ENCODE peak calls at places on chromosomes 11 and 22, in ten cellular contexts. Z, G, E, A, M, S, T, L, D and X are unnamed samples.

GRCh38 chr11:129864811-129865210 is 30.6 kb downstream of the NFRKB start:
- DNase-seq in Z (no peak), G (no peak), E (no peak), A (no peak), M (no peak), S (no peak), T (no peak), L (no peak), D (no peak), X (no peak)

GRCh38 chr11:35151896-35152295 is 12.9 kb downstream of the CD44 start:
- DNase-seq in Z (no peak), G (no peak), E (no peak), A (no peak), M (no peak), S (no peak), T (no peak), L (no peak), D (no peak), X (no peak)

GRCh38 chr11:95084509-95084908 is 5.1 kb upstream of the ENDOD1 start:
- DNase-seq in Z (no peak), G (no peak), E (no peak), A (no peak), M (no peak), S (no peak), T (no peak), L (no peak), D (peak), X (no peak)

GRCh38 chr11:49377978-49378377 is 169.6 kb upstream of the FOLH1 start:
- DNase-seq in Z (no peak), G (no peak), E (no peak), A (no peak), M (no peak), S (no peak), T (no peak), L (no peak), D (no peak), X (no peak)

GRCh38 chr22:41567452-41567768 is 6.6 kb downstream of the CSDC2 start:
- DNase-seq in Z (no peak), G (no peak), E (no peak), A (no peak), M (no peak), S (no peak), T (no peak), L (no peak), D (no peak), X (no peak)

GRCh38 chr11:60891103-60891741 is 15.2 kb downstream of the PRPF19 start:
- DNase-seq in Z (no peak), G (no peak), E (no peak), A (no peak), M (no peak), S (no peak), T (peak), L (no peak), D (no peak), X (no peak)

GRCh38 chr22:17410576-17410975 is 41.3 kb downstream of the CECR2 start:
- DNase-seq in Z (no peak), G (no peak), E (no peak), A (no peak), M (no peak), S (no peak), T (no peak), L (no peak), D (no peak), X (no peak)

GRCh38 chr11:65571940-65572339 is 398 bp upstream of the FAM89B start:
- DNase-seq in Z (no peak), G (peak), E (no peak), A (no peak), M (no peak), S (no peak), T (no peak), L (no peak), D (peak), X (peak)

GRCh38 chr22:23147632-23148387 is 2.5 kb downstream of the RAB36 start:
- DNase-seq in Z (peak), G (no peak), E (no peak), A (no peak), M (no peak), S (peak), T (no peak), L (no peak), D (peak), X (peak)

GRCh38 chr11:45896392-45897068 is 10.5 kb downstream of the FREY1 start:
- DNase-seq in Z (no peak), G (no peak), E (no peak), A (no peak), M (no peak), S (no peak), T (no peak), L (peak), D (no peak), X (no peak)

GRCh38 chr22:50625568-50626313 is 2.2 kb downstream of the ARSA start:
- DNase-seq in Z (no peak), G (no peak), E (no peak), A (no peak), M (peak), S (no peak), T (peak), L (no peak), D (no peak), X (no peak)

GRCh38 chr11:107916671-107917241 is 11.5 kb upstream of the RAB39A start:
- DNase-seq in Z (no peak), G (peak), E (no peak), A (peak), M (no peak), S (no peak), T (no peak), L (peak), D (peak), X (no peak)

GRCh38 chr11:113991718-113992458 is 17.0 kb downstream of the HTR3A start:
- DNase-seq in Z (no peak), G (no peak), E (no peak), A (no peak), M (no peak), S (peak), T (no peak), L (no peak), D (peak), X (no peak)

GRCh38 chr11:121089566-121089965 is 11.5 kb upstream of the TECTA start:
- DNase-seq in Z (no peak), G (no peak), E (no peak), A (no peak), M (no peak), S (no peak), T (no peak), L (no peak), D (no peak), X (no peak)

GRCh38 chr11:2122222-2122906 is 16.8 kb downstream of the IGF2 start:
- DNase-seq in Z (no peak), G (peak), E (no peak), A (no peak), M (no peak), S (no peak), T (no peak), L (no peak), D (peak), X (peak)

GRCh38 chr11:78730267-78730824 is 155.7 kb upstream of the NARS2 start:
- DNase-seq in Z (no peak), G (no peak), E (no peak), A (no peak), M (no peak), S (no peak), T (no peak), L (no peak), D (no peak), X (no peak)

GRCh38 chr22:22816766-22817410 is 70.7 kb upstream of the IGLL5 start:
- DNase-seq in Z (no peak), G (no peak), E (no peak), A (no peak), M (no peak), S (no peak), T (no peak), L (no peak), D (no peak), X (no peak)

GRCh38 chr22:26656896-26657851 is at the start of gene MIAT:
- DNase-seq in Z (no peak), G (peak), E (no peak), A (peak), M (peak), S (no peak), T (no peak), L (peak), D (no peak), X (no peak)

GRCh38 chr11:79237676-79238075 is 203.2 kb downstream of the TENM4 start:
- DNase-seq in Z (no peak), G (no peak), E (no peak), A (no peak), M (no peak), S (peak), T (no peak), L (no peak), D (no peak), X (peak)

GRCh38 chr11:80495116-80495515 is 1054.3 kb upstream of the TENM4 start:
- DNase-seq in Z (no peak), G (no peak), E (no peak), A (no peak), M (no peak), S (no peak), T (no peak), L (no peak), D (peak), X (no peak)

GRCh38 chr11:61814242-61814957 is 2.4 kb downstream of the FADS1 start:
- DNase-seq in Z (peak), G (no peak), E (no peak), A (no peak), M (no peak), S (no peak), T (no peak), L (peak), D (peak), X (no peak)

GRCh38 chr22:41561335-41561734 is 525 bp downstream of the CSDC2 start:
- DNase-seq in Z (no peak), G (no peak), E (no peak), A (no peak), M (no peak), S (no peak), T (no peak), L (peak), D (no peak), X (peak)

GRCh38 chr11:59206635-59207034 is 6.1 kb downstream of the MPEG1 start:
- DNase-seq in Z (no peak), G (no peak), E (no peak), A (peak), M (no peak), S (peak), T (no peak), L (peak), D (peak), X (no peak)

GRCh38 chr11:60700689-60701508 is 1.5 kb downstream of the MS4A8 start:
- DNase-seq in Z (no peak), G (no peak), E (no peak), A (peak), M (no peak), S (no peak), T (no peak), L (peak), D (peak), X (no peak)

GRCh38 chr11:114135737-114136151 is 76.2 kb downstream of the ZBTB16 start:
- DNase-seq in Z (no peak), G (no peak), E (no peak), A (no peak), M (no peak), S (peak), T (no peak), L (no peak), D (no peak), X (peak)

GRCh38 chr11:861105-861479 is 18.4 kb downstream of the TSPAN4 start:
- DNase-seq in Z (no peak), G (no peak), E (no peak), A (no peak), M (no peak), S (no peak), T (no peak), L (no peak), D (no peak), X (no peak)

GRCh38 chr22:27941143-27941542 is 22.1 kb upstream of the PITPNB start:
- DNase-seq in Z (no peak), G (no peak), E (no peak), A (no peak), M (no peak), S (no peak), T (no peak), L (no peak), D (no peak), X (no peak)

GRCh38 chr22:34866501-34867171 is 199.3 kb upstream of the ISX start:
- DNase-seq in Z (no peak), G (no peak), E (no peak), A (no peak), M (no peak), S (no peak), T (no peak), L (no peak), D (no peak), X (peak)

GRCh38 chr11:18308242-18308641 is 13.7 kb downstream of the HPS5 start:
- DNase-seq in Z (no peak), G (no peak), E (no peak), A (no peak), M (no peak), S (no peak), T (no peak), L (no peak), D (peak), X (no peak)

GRCh38 chr22:26362471-26362870 is 66.6 kb upstream of the ASPHD2 start:
- DNase-seq in Z (no peak), G (no peak), E (no peak), A (no peak), M (no peak), S (no peak), T (no peak), L (no peak), D (no peak), X (no peak)

GRCh38 chr11:35602160-35602793 is 16.0 kb upstream of the FJX1 start:
- DNase-seq in Z (no peak), G (no peak), E (no peak), A (no peak), M (no peak), S (no peak), T (no peak), L (no peak), D (no peak), X (peak)

GRCh38 chr11:118842369-118842768 is 41.3 kb upstream of the CXCR5 start:
- DNase-seq in Z (no peak), G (no peak), E (no peak), A (no peak), M (no peak), S (no peak), T (no peak), L (no peak), D (peak), X (peak)

GRCh38 chr11:61174949-61175348 is 13.7 kb upstream of the VPS37C start:
- DNase-seq in Z (no peak), G (no peak), E (no peak), A (no peak), M (no peak), S (no peak), T (no peak), L (no peak), D (no peak), X (no peak)

GRCh38 chr11:6755303-6755952 is 16.3 kb downstream of the OR2AG2 start:
- DNase-seq in Z (no peak), G (no peak), E (no peak), A (peak), M (no peak), S (peak), T (no peak), L (peak), D (peak), X (peak)

GRCh38 chr11:6755953-6756347 is 15.8 kb downstream of the OR2AG2 start:
- DNase-seq in Z (no peak), G (no peak), E (no peak), A (no peak), M (no peak), S (no peak), T (no peak), L (no peak), D (no peak), X (no peak)

DNA sequence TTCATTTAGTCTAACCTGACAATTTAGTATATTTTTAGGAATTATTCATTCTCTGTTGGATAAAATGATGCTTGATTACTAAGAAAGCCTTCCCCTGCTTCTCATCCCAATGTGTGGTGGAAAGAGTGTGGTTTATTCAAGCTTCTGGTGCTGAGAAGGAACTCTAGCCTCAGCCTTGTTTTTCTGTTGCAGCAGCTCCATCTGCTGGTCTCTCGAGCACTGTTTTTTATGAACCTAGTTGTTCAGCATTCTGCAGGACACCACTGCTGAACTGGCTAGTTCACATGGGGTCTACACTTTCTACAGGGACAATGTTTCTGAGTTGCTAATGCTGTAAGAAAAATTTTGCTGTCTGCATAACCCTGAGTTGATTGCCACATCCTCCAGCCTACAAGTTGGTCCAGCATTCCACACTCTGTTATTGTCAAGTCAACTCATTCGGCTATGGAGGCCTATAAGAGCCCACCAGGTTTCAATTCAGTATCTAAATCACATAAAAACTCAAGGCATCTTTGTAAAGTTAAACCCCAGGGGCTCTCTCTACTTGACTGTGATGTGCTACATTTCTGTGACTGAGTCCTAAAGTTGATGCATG is 14.3 kb downstream of the OR2AG2 start:
- DNase-seq in Z (peak), G (peak), E (no peak), A (peak), M (no peak), S (peak), T (peak), L (peak), D (peak), X (peak)
- TF ChIP-seq CTCF in Z (no peak), G (peak), E (peak), A (peak), M (peak), S (peak), T (no peak), L (peak), D (peak), X (peak)

DNA sequence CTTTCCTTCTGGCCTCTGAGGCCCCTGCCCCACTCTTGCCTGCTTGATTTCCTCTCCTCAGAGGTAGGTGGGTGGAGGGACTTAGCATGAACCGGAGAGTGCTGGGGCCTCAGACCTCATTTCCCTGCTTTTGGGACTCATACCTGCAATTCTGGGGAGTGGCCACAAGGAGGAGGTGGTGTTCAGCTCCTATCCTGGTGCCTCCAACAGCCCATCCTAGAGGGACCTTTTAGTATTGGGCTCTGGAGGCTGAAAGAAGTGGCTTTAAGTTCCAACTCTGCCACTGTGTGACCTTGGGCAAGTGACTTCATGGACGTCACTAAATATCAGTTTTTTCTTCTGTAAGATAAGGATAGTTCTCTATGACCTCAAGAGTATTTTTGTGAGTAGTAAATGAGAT is 98.6 kb downstream of the KIAA1671 start:
- DNase-seq in Z (no peak), G (no peak), E (no peak), A (no peak), M (no peak), S (no peak), T (no peak), L (no peak), D (no peak), X (no peak)
- TF ChIP-seq CTCF in Z (no peak), G (no peak), E (no peak), A (peak), M (peak), S (peak), T (peak), L (peak), D (peak), X (peak)

GRCh38 chr11:84524422-84525051 is 1102.6 kb downstream of the DLG2 start:
- DNase-seq in Z (no peak), G (no peak), E (no peak), A (no peak), M (no peak), S (peak), T (no peak), L (no peak), D (peak), X (peak)
- TF ChIP-seq CTCF in Z (no peak), G (peak), E (peak), A (peak), M (peak), S (peak), T (no peak), L (peak), D (peak), X (peak)

GRCh38 chr11:125724125-125724524 is 22.0 kb upstream of the PATE1 start:
- DNase-seq in Z (no peak), G (no peak), E (no peak), A (no peak), M (no peak), S (no peak), T (no peak), L (no peak), D (peak), X (no peak)
- TF ChIP-seq CTCF in Z (no peak), G (peak), E (no peak), A (peak), M (no peak), S (peak), T (no peak), L (no peak), D (peak), X (peak)

DNA sequence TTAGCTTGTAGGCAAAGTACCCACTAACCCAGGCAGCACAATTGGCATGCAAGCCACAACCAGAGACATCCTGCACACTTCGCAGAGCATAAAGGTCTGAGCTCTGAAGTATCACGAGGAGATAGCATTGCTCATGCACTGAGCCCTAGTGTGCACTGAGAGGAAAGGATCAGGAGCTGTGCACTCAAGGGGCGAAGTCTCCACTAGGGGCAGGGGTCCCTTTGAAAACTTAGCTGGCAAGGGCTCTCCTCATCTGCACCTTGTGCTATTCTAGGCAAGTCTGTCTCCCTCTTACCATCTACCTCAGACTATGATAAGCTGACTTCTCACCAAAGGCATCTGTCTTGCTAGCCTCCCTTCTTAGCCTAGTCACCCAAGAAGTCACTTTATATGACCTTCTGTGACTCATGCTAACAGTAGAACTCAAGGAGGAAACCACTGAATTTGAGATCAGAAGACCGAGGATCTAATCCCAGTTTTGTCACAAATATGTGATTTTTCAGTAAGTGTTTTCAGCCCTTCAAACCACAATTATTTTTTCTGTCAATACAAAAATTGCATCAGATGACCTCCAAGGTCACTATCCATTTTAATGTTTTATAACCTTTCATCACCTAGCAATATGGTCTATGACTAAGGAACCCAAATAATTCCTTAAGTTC is 1078.0 kb downstream of the NTM start:
- DNase-seq in Z (no peak), G (no peak), E (no peak), A (no peak), M (no peak), S (peak), T (no peak), L (no peak), D (no peak), X (peak)
- TF ChIP-seq CTCF in Z (no peak), G (no peak), E (no peak), A (no peak), M (no peak), S (peak), T (no peak), L (no peak), D (no peak), X (no peak)

GRCh38 chr22:30841264-30841663 is 127.3 kb downstream of the MORC2 start:
- DNase-seq in Z (peak), G (no peak), E (no peak), A (no peak), M (no peak), S (no peak), T (no peak), L (no peak), D (peak), X (no peak)

GRCh38 chr22:30838111-30838510 is 130.5 kb downstream of the MORC2 start:
- DNase-seq in Z (no peak), G (no peak), E (no peak), A (no peak), M (no peak), S (peak), T (no peak), L (no peak), D (peak), X (no peak)

GRCh38 chr22:30837531-30837930 is 131.0 kb downstream of the MORC2 start:
- DNase-seq in Z (peak), G (no peak), E (no peak), A (no peak), M (no peak), S (no peak), T (no peak), L (no peak), D (peak), X (no peak)

GRCh38 chr22:30843245-30843644 is 125.3 kb downstream of the MORC2 start:
- DNase-seq in Z (peak), G (no peak), E (no peak), A (no peak), M (peak), S (no peak), T (no peak), L (no peak), D (peak), X (peak)
- TF ChIP-seq CTCF in Z (no peak), G (no peak), E (no peak), A (no peak), M (no peak), S (no peak), T (no peak), L (no peak), D (no peak), X (no peak)